ENCODE peak calls at places on chromosome 20, in four cellular contexts. X, J, M and F are unnamed samples.

GRCh38 chr20:46013826-46014516 is 5.3 kb downstream of the MMP9 start:
- DNase-seq in X (peak; percentile 84), M (no peak), J (no peak), F (peak; percentile 86)

GRCh38 chr20:57840504-57841296 is 130.9 kb upstream of the PMEPA1 start:
- DNase-seq in M (no peak), J (no peak), X (no peak), F (no peak)

GRCh38 chr20:47253860-47254259 is 102.6 kb downstream of the ZMYND8 start:
- DNase-seq in X (no peak), M (no peak), J (no peak), F (no peak)

GRCh38 chr20:8489094-8489883 is 357.2 kb downstream of the PLCB1 start:
- DNase-seq in X (no peak), J (no peak), M (no peak), F (no peak)

GRCh38 chr20:64048402-64049044 is 916 bp downstream of the SOX18 start:
- DNase-seq in X (peak; percentile 65), M (no peak), J (no peak), F (no peak)

GRCh38 chr20:4814696-4815252 is 93.1 kb downstream of the PRND start:
- DNase-seq in J (peak; percentile 83), M (no peak), X (no peak), F (no peak)

GRCh38 chr20:5127204-5127858 is 523 bp downstream of the CDS2 start:
- DNase-seq in M (no peak), X (peak; percentile 70), J (peak; percentile 43), F (peak; percentile 25)

GRCh38 chr20:58146081-58146734 is 82.2 kb downstream of the ANKRD60 start:
- DNase-seq in M (no peak), J (no peak), X (no peak), F (no peak)

GRCh38 chr20:32753731-32754130 is 8.5 kb upstream of the DNMT3B start:
- DNase-seq in J (no peak), X (no peak), M (no peak), F (no peak)

GRCh38 chr20:10264166-10264558 is 45.5 kb downstream of the SNAP25 start:
- DNase-seq in X (no peak), J (no peak), M (no peak), F (no peak)

GRCh38 chr20:6613280-6613861 is 154.1 kb upstream of the BMP2 start:
- DNase-seq in J (no peak), X (no peak), M (no peak), F (no peak)

GRCh38 chr20:5030348-5031205 is 29.3 kb upstream of the SLC23A2 start:
- DNase-seq in M (no peak), X (no peak), J (no peak), F (no peak)

GRCh38 chr20:21513881-21514540 is at the start of gene NKX2-2:
- DNase-seq in X (peak; percentile 32), M (no peak), J (no peak), F (no peak)

GRCh38 chr20:45589725-45590124 is 10.6 kb upstream of the WFDC8 start:
- DNase-seq in X (no peak), J (no peak), M (no peak), F (no peak)

GRCh38 chr20:841568-842546 is 8.3 kb downstream of the FAM110A start:
- DNase-seq in M (no peak), X (no peak), J (no peak), F (no peak)

GRCh38 chr20:38023181-38024085 is 9.8 kb downstream of the TTI1 start:
- DNase-seq in X (no peak), M (no peak), J (no peak), F (no peak)
- TF ChIP-seq NRF1 in X (no peak), M (no peak), J (no peak), F (no peak)

GRCh38 chr20:52536841-52537400 is 345.3 kb upstream of the ZFP64 start:
- DNase-seq in M (no peak), J (no peak), X (no peak), F (no peak)
- TF ChIP-seq NRF1 in M (no peak), J (no peak), X (no peak), F (no peak)

DNA sequence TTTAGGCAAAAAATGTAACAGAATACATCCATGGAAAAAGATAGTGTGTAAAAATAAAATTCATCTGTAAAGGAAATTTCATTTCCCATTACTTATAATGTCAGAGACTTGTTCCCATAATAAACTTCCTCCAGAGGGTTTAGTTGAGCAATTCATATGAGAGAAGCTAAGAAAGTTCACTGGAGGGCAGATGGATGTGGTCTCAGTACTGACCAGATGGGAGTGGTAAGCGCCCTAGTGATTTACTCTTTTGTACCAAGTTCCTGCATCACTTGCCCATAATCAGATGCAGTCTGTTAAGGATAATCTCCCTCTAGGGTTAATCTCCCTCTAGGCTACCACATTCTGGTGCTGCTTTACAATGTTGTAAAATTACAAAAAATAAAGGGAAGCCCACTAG is 61.7 kb downstream of the ESF1 start:
- DNase-seq in X (peak; percentile 4), M (no peak), J (no peak), F (no peak)
- TF ChIP-seq NRF1 in X (no peak), M (no peak), J (no peak), F (no peak)

GRCh38 chr20:19435820-19436219 is 223.4 kb downstream of the SLC24A3 start:
- DNase-seq in J (no peak), X (no peak), M (no peak), F (no peak)

GRCh38 chr20:19431906-19432305 is 219.5 kb downstream of the SLC24A3 start:
- DNase-seq in J (no peak), X (no peak), M (no peak), F (no peak)

GRCh38 chr20:19431308-19431685 is 218.9 kb downstream of the SLC24A3 start:
- DNase-seq in M (no peak), X (no peak), J (no peak), F (no peak)

GRCh38 chr20:19430641-19431307 is 218.3 kb downstream of the SLC24A3 start:
- DNase-seq in J (no peak), X (no peak), M (no peak), F (no peak)

DNA sequence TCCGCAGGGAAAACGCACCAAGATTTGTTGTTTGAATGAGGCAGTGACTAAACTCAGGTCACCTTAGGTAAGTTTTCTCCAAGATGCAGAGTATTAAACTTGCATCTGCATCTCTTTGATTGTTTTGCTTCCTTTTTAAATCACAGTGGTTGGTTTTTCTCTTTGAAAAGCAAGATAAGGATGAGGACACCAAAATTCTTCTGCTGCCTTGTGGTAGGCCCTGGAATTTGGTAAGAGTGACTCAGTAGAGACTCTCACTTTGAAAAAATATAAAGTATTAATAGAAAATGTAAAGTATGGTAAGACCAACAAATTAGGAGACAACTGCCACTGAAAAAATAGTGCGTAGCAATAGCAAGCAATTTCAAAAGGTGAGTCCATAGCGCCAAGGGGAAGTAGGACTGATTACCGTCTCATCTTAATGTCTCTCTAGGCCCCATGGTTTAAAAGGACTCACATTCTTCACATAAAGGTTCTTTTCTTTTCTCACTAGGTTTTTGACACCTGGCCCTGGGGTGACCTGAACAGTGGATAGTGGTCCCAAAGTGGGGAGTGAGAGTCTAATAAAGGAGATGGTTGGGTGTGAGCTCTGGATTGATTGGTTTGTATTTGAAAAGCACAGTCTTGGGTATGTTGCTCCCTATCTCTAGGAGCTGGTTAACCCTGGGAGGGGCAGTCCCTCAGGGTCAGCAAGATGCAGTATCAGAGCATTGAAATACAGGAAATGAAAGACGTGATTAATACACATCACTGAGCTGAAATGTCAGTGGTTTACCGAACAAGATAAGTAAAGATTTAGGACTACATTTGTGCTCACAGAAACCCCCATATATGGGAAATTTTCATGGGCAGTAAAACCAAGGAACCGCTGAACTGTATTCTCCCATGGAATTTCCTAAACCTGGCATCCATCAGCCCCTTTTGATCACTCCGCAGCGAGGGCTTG is 221.2 kb downstream of the SLC24A3 start:
- DNase-seq in M (no peak), X (no peak), J (no peak), F (no peak)
- TF ChIP-seq NRF1 in M (no peak), X (no peak), J (no peak), F (no peak)

GRCh38 chr20:31698243-31698802 is 24.3 kb downstream of the BCL2L1 start:
- DNase-seq in M (no peak), X (no peak), J (no peak), F (no peak)

GRCh38 chr20:31693402-31693801 is 29.3 kb downstream of the BCL2L1 start:
- DNase-seq in X (no peak), J (no peak), M (no peak), F (no peak)

GRCh38 chr20:31694842-31695593 is 27.6 kb downstream of the BCL2L1 start:
- DNase-seq in J (no peak), M (no peak), X (no peak), F (no peak)

GRCh38 chr20:31693987-31694661 is 28.5 kb downstream of the BCL2L1 start:
- DNase-seq in J (no peak), X (no peak), M (no peak), F (peak; percentile 54)

DNA sequence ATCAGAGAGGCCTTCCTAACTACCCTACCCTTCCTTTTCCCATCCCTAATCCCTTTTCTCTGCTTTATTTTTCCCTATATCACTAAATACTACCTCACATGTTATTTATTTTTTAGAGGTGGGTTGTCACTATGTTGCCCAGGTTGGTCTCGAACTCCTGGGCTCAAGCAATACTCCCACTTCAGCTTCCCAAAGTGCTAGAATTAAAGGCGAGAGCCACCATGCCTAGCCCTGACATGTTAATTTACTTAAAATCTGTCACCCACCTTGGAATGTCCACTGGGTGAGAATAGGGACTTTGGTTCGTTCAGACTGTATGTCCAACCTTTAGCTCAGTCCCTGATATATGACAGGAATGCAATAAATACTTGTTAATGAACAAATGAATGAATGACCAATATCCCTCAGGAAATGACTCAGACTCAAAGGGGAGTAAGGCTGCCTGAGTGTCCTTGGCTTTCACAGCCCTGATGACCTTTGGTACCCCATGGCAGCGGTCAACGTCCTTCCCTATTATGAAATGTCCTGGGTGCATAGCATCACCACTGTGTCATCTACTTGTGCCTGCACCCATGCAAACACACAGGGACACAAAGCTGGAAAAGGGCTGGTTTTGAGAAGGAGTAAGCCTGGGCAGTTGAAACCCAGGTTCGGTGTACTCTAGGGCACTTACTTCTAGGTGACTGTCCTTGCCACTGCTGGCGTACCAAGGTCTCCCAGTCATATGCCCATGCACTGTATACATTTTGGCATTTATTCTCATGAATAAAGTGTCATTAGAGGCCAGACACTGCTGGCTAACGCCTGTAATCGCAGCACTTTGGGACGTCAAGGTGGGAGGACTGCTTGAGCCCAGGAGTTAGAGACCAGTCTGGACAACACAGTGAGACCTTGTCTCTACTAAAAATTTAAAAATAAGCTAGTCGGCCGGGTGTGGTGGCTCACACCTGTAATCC is 26.5 kb downstream of the BCL2L1 start:
- DNase-seq in X (no peak), M (no peak), J (no peak), F (no peak)
- TF ChIP-seq NRF1 in X (no peak), M (no peak), J (no peak), F (no peak)

DNA sequence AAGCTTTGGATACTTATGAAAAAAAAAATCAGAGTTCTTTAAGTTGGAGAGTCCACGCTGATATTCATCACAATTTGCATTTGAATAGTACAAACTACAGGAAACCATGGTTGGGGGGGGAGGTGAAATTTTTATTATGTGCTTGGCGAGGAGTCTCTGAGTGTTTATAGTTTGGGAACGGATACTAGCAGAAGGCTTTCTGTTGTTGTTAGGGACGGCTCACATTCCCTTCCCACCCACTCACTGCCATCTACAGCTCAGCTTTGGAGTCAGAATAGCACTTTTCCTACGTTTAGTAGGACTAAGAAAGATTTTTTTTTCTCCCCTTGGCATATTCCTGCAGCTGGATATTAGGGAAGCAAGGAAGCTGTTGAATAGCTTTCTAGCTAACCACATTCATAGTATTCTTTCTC is 235.0 kb upstream of the ZNF217 start:
- DNase-seq in M (no peak), J (no peak), X (no peak), F (peak; percentile 23)
- TF ChIP-seq NRF1 in M (no peak), J (no peak), X (no peak), F (no peak)